ENCODE peak calls at places on chromosomes 11 and 22, in seven cellular contexts. D is activated CD4-positive, alpha-beta T cell treated with anti-CD3 and anti-CD28 coated beads, Interleukin-2, amount 10 ng/mL, durations not matched to agents 7 days and 5 days; B is GM12864; F is fibroblast of villous mesenchyme; S is DMS79; T is AG04450; M is T1000. N is an unnamed sample.

GRCh38 chr22:45240810-45241631 is at the start of gene KIAA0930:
- DNase-seq in D (peak), B (no peak), F (peak), S (no peak), T (peak), M (peak), N (peak)

GRCh38 chr11:6667733-6668374 is 12.2 kb upstream of the DCHS1 start:
- DNase-seq in D (peak), B (no peak), F (peak), S (no peak), T (no peak), M (no peak), N (peak)

GRCh38 chr11:6609502-6610015 is 2.5 kb downstream of the TAF10 start:
- DNase-seq in D (no peak), B (no peak), F (no peak), S (no peak), T (no peak), M (no peak), N (peak)

GRCh38 chr11:47354913-47355282 is 2.4 kb upstream of the MYBPC3 start:
- DNase-seq in D (no peak), B (no peak), F (no peak), S (no peak), T (no peak), M (no peak), N (no peak)

GRCh38 chr22:46701262-46701661 is 36.8 kb downstream of the CERK start:
- DNase-seq in D (no peak), B (no peak), F (no peak), S (no peak), T (no peak), M (no peak), N (no peak)

GRCh38 chr11:1699771-1700170 is 2.8 kb downstream of the KRTAP5-6 start:
- DNase-seq in D (no peak), B (no peak), F (no peak), S (no peak), T (no peak), M (no peak), N (no peak)

GRCh38 chr22:36156515-36157419 is 3.8 kb downstream of the APOL3 start:
- DNase-seq in D (peak), B (no peak), F (peak), S (no peak), T (peak), M (peak), N (peak)

GRCh38 chr11:121467965-121468364 is 15.2 kb upstream of the SORL1-AS1 start:
- DNase-seq in D (peak), B (peak), F (no peak), S (peak), T (no peak), M (no peak), N (no peak)

GRCh38 chr11:134792044-134792443 is 380.0 kb upstream of the B3GAT1 start:
- DNase-seq in D (no peak), B (no peak), F (peak), S (peak), T (no peak), M (no peak), N (no peak)

GRCh38 chr22:48761546-48761945 is 1066.1 kb downstream of the BRD1 start:
- DNase-seq in D (no peak), B (no peak), F (no peak), S (no peak), T (no peak), M (no peak), N (no peak)

GRCh38 chr22:43393845-43394474 is 17.9 kb upstream of the MPPED1 start:
- DNase-seq in D (no peak), B (no peak), F (no peak), S (no peak), T (no peak), M (no peak), N (no peak)

GRCh38 chr11:86722041-86722440 is 49.6 kb upstream of the ME3 start:
- DNase-seq in D (no peak), B (no peak), F (peak), S (no peak), T (no peak), M (no peak), N (no peak)

GRCh38 chr11:121318848-121319834 is 26.6 kb downstream of the SC5D start:
- DNase-seq in D (peak), B (no peak), F (peak), S (peak), T (peak), M (no peak), N (peak)

GRCh38 chr11:105177658-105178057 is 38.1 kb upstream of the CARD18 start:
- DNase-seq in D (no peak), B (no peak), F (peak), S (no peak), T (peak), M (no peak), N (no peak)

GRCh38 chr11:20647976-20648565 is 21.3 kb upstream of the NELL1 start:
- DNase-seq in D (peak), B (no peak), F (peak), S (peak), T (peak), M (peak), N (no peak)

GRCh38 chr11:22432331-22433065 is 94.3 kb downstream of the SLC17A6 start:
- DNase-seq in D (no peak), B (no peak), F (no peak), S (peak), T (no peak), M (no peak), N (peak)

GRCh38 chr22:45212306-45212709 is 28.4 kb downstream of the KIAA0930 start:
- DNase-seq in D (no peak), B (no peak), F (peak), S (no peak), T (peak), M (peak), N (peak)

GRCh38 chr11:10654211-10655150 is 39.1 kb downstream of the IRAG1 start:
- DNase-seq in D (peak), B (no peak), F (peak), S (no peak), T (no peak), M (no peak), N (no peak)

GRCh38 chr22:43197271-43197941 is 10.5 kb upstream of the TTLL12 start:
- DNase-seq in D (no peak), B (no peak), F (no peak), S (peak), T (no peak), M (no peak), N (no peak)

GRCh38 chr11:32385998-32386397 is 49.3 kb downstream of the WT1 start:
- DNase-seq in D (no peak), B (no peak), F (peak), S (no peak), T (no peak), M (no peak), N (no peak)

GRCh38 chr22:17087176-17088131 is 2.7 kb downstream of the IL17RA start:
- DNase-seq in D (peak), B (peak), F (peak), S (no peak), T (peak), M (no peak), N (peak)

GRCh38 chr11:19800162-19800561 is 87.5 kb downstream of the NAV2 start:
- DNase-seq in D (no peak), B (no peak), F (peak), S (no peak), T (no peak), M (no peak), N (no peak)

GRCh38 chr11:92861641-92862040 is 107.8 kb upstream of the MTNR1B start:
- DNase-seq in D (no peak), B (no peak), F (no peak), S (peak), T (no peak), M (no peak), N (no peak)

GRCh38 chr11:117186431-117186761 is 7.9 kb downstream of the SIDT2 start:
- DNase-seq in D (no peak), B (no peak), F (no peak), S (no peak), T (no peak), M (no peak), N (peak)

GRCh38 chr22:19962909-19963806 is 21.5 kb upstream of the TXNRD2 start:
- DNase-seq in D (no peak), B (no peak), F (peak), S (no peak), T (no peak), M (peak), N (peak)

N was measured in mucosa of descending colon.